ENCODE peak calls at places on chromosomes 5 and 9, in ten cellular contexts. M, S, V, J, R, I, Z, U, N and K are unnamed samples. For H3K9me3 and H3K4me1, the result is how much of the 10 kb centered on the place peaks cover.

GRCh38 chr5:80739057-80739456 is 84.3 kb upstream of the DHFR start:
- DNase-seq in J (no peak), I (no peak), V (no peak), R (no peak), M (no peak), N (no peak), U (no peak), Z (no peak), S (no peak), K (no peak)

GRCh38 chr5:11719888-11720481 is 184.3 kb downstream of the CTNND2 start:
- DNase-seq in Z (peak), V (peak), J (peak), R (peak), U (no peak), N (no peak), S (no peak), M (peak), I (peak), K (no peak)

GRCh38 chr5:34530637-34531036 is 125.5 kb upstream of the RAI14 start:
- DNase-seq in S (no peak), U (no peak), I (no peak), J (no peak), V (no peak), R (no peak), Z (no peak), M (no peak), N (no peak), K (no peak)

GRCh38 chr9:132800038-132800648 is 77.9 kb downstream of the AK8 start:
- DNase-seq in R (peak), S (peak), M (peak), I (peak), V (peak), U (peak), J (peak), N (peak), Z (peak), K (peak)

GRCh38 chr5:160312960-160313734 is 783 bp upstream of the CCNJL start:
- DNase-seq in V (no peak), U (no peak), R (no peak), S (no peak), Z (no peak), N (peak), I (no peak), M (no peak), J (no peak), K (no peak)

GRCh38 chr9:131053896-131054295 is 42.4 kb upstream of the AIF1L start:
- DNase-seq in S (no peak), Z (no peak), N (no peak), V (no peak), J (no peak), M (no peak), R (no peak), U (no peak), I (no peak), K (no peak)

GRCh38 chr5:72156921-72157320 is 49.6 kb downstream of the MAP1B start:
- DNase-seq in I (no peak), J (no peak), M (no peak), N (no peak), V (no peak), S (no peak), Z (no peak), U (no peak), R (no peak), K (peak)

GRCh38 chr9:17799383-17799782 is 220.5 kb downstream of the SH3GL2 start:
- DNase-seq in J (no peak), Z (no peak), U (no peak), M (no peak), I (no peak), N (no peak), S (no peak), V (no peak), R (no peak), K (no peak)

GRCh38 chr9:70052768-70053167 is 9.1 kb downstream of the MAMDC2 start:
- DNase-seq in V (no peak), S (no peak), M (no peak), R (no peak), Z (no peak), U (no peak), J (no peak), I (no peak), N (no peak), K (no peak)

GRCh38 chr9:5922192-5922591 is 31.5 kb downstream of the MLANA start:
- DNase-seq in R (no peak), V (no peak), S (no peak), J (no peak), U (no peak), I (no peak), N (no peak), M (no peak), Z (no peak), K (no peak)

GRCh38 chr5:52947208-52947607 is 41.9 kb upstream of the ITGA2 start:
- DNase-seq in M (no peak), V (no peak), U (no peak), N (no peak), I (no peak), Z (no peak), S (no peak), J (no peak), R (no peak), K (peak)

GRCh38 chr9:127876764-127877562 is 512 bp downstream of the AK1 start:
- DNase-seq in U (no peak), N (no peak), M (peak), S (no peak), R (no peak), J (no peak), V (no peak), I (no peak), Z (peak), K (no peak)

GRCh38 chr9:127876026-127876763 is 1.3 kb downstream of the AK1 start:
- DNase-seq in J (no peak), U (no peak), Z (peak), R (no peak), V (no peak), I (no peak), S (no peak), M (no peak), N (no peak), K (peak)

GRCh38 chr9:127878001-127878651 is 651 bp upstream of the AK1 start:
- DNase-seq in R (no peak), N (no peak), I (no peak), U (no peak), M (no peak), Z (no peak), S (no peak), V (no peak), J (no peak), K (peak)

GRCh38 chr9:127878652-127879377 is 1.3 kb upstream of the AK1 start:
- DNase-seq in J (no peak), V (no peak), S (no peak), I (no peak), Z (peak), R (no peak), U (no peak), N (no peak), M (no peak), K (no peak)

GRCh38 chr9:127877566-127877998 is at the start of gene AK1:
- DNase-seq in R (no peak), I (peak), N (no peak), U (no peak), J (peak), Z (peak), S (peak), V (peak), M (peak), K (peak)
- H3K4me3 ChIP-seq in R (no peak), I (peak), N (peak), U (peak), J (peak), Z (peak), S (peak), V (peak), M (no peak), K (peak)

GRCh38 chr5:2633992-2634391 is 117.5 kb downstream of the IRX2 start:
- DNase-seq in I (no peak), R (no peak), M (no peak), N (no peak), J (no peak), V (no peak), S (no peak), Z (no peak), U (no peak), K (no peak)
- H3K9me3 ChIP-seq in I (under half), R (under half), M (under half), N (under half), J (under half), V (under half), S (under half), Z (under half), U (under half), K (under half)

GRCh38 chr5:57186194-57186593 is 12.3 kb downstream of the GPBP1 start:
- DNase-seq in I (no peak), Z (no peak), N (no peak), U (no peak), M (peak), S (no peak), R (no peak), J (no peak), V (no peak), K (no peak)
- H3K4me1 ChIP-seq in I (half or more), Z (half or more), N (under half), U (under half), M (half or more), S (half or more), R (half or more), J (half or more), V (under half), K (under half)

GRCh38 chr5:113090336-113091106 is 113.9 kb downstream of the DCP2 start:
- DNase-seq in U (no peak), J (no peak), S (no peak), I (no peak), M (no peak), V (no peak), Z (no peak), N (no peak), R (no peak), K (peak)
- H3K4me3 ChIP-seq in U (no peak), J (peak), S (no peak), I (no peak), M (no peak), V (no peak), Z (no peak), N (no peak), R (no peak), K (no peak)

GRCh38 chr5:9284272-9284671 is 261.6 kb downstream of the SEMA5A start:
- DNase-seq in M (no peak), R (no peak), S (no peak), J (no peak), Z (no peak), I (no peak), U (no peak), N (no peak), V (no peak), K (no peak)
- H3K9me3 ChIP-seq in M (under half), R (under half), S (under half), J (under half), Z (under half), I (under half), U (under half), N (under half), V (under half), K (under half)

DNA sequence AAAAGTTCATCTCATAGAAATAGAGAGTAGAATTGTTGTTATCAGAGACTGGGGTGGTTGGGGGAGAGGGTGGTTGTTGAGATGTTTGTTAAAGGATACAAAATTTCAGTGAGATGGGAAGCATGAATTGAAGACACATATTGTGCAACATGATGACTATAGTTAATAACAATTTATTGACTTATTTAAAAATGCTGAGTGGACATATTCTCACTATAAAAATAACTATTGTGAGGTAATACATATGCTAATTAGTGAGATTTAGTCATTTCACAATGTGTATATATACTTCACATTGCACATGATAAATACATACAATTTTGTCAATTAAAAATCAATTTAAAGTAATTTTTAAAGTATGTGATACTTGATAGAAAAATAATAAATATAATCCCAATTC is 722.5 kb upstream of the CHD1 start:
- DNase-seq in J (no peak), R (no peak), V (no peak), Z (no peak), I (no peak), U (no peak), S (no peak), N (no peak), M (no peak), K (no peak)
- H3K4me1 ChIP-seq in J (under half), R (under half), V (under half), Z (under half), I (under half), U (under half), S (under half), N (under half), M (under half), K (under half)

GRCh38 chr9:129139233-129139992 is 28.2 kb downstream of the PTPA start:
- DNase-seq in Z (peak), I (peak), N (peak), M (peak), R (peak), V (peak), U (peak), J (peak), S (peak), K (peak)
- H3K4me3 ChIP-seq in Z (peak), I (peak), N (peak), M (no peak), R (peak), V (peak), U (peak), J (peak), S (peak), K (peak)

GRCh38 chr5:179080724-179081123 is 20.6 kb downstream of the ZNF354C start:
- DNase-seq in R (no peak), U (no peak), M (no peak), I (no peak), S (no peak), Z (no peak), J (no peak), V (no peak), N (no peak), K (no peak)
- H3K9me3 ChIP-seq in R (under half), U (under half), M (under half), I (half or more), S (half or more), Z (half or more), J (half or more), V (half or more), N (half or more), K (under half)

GRCh38 chr9:126677188-126678084 is 63.7 kb downstream of the LMX1B start:
- DNase-seq in U (no peak), V (no peak), S (no peak), N (no peak), M (no peak), J (no peak), R (no peak), Z (no peak), I (no peak), K (no peak)
- H3K4me1 ChIP-seq in U (under half), V (under half), S (under half), N (under half), M (under half), J (under half), R (under half), Z (under half), I (under half), K (under half)